ENCODE peak calls at places on chromosomes 1 and 21, in nine cellular contexts. Y, E, F, S, U, I, D, A and R are unnamed samples.

GRCh38 chr1:31182352-31182751 is 57.3 kb downstream of the NKAIN1 start:
- DNase-seq in Y (peak; percentile 97), E (peak; percentile 74), F (peak; percentile 33), S (peak; percentile 27), U (peak; percentile 19), I (peak; percentile 64), D (peak; percentile 81), A (peak; percentile 56), R (peak; percentile 76)

GRCh38 chr1:17916702-17917101 is 161.6 kb downstream of the ACTL8 start:
- DNase-seq in Y (no peak), E (no peak), F (no peak), S (no peak), U (no peak), I (no peak), D (no peak), A (no peak), R (no peak)

GRCh38 chr21:37237764-37238163 is 29.4 kb downstream of the VPS26C start:
- DNase-seq in Y (no peak), E (no peak), F (no peak), S (no peak), U (no peak), I (no peak), D (no peak), A (no peak), R (no peak)

GRCh38 chr1:1256956-1257871 is 10.7 kb upstream of the C1QTNF12 start:
- DNase-seq in Y (no peak), E (no peak), F (no peak), S (no peak), U (no peak), I (no peak), D (no peak), A (no peak), R (no peak)

GRCh38 chr1:56326056-56326455 is 253.3 kb downstream of the PLPP3 start:
- DNase-seq in Y (peak; percentile 36), E (no peak), F (no peak), S (no peak), U (no peak), I (no peak), D (no peak), A (no peak), R (no peak)

GRCh38 chr1:211734791-211735190 is 59.4 kb upstream of the NEK2 start:
- DNase-seq in Y (no peak), E (no peak), F (no peak), S (no peak), U (no peak), I (peak; percentile 57), D (no peak), A (peak; percentile 83), R (peak; percentile 83)

GRCh38 chr1:243179714-243180113 is 75.4 kb downstream of the CEP170 start:
- DNase-seq in Y (no peak), E (no peak), F (no peak), S (no peak), U (no peak), I (no peak), D (no peak), A (no peak), R (no peak)

GRCh38 chr1:62457955-62458354 is 21.1 kb downstream of the USP1 start:
- DNase-seq in Y (no peak), E (no peak), F (no peak), S (no peak), U (no peak), I (no peak), D (no peak), A (no peak), R (no peak)

GRCh38 chr1:32933742-32934322 is 30.8 kb downstream of the RNF19B start:
- DNase-seq in Y (peak; percentile 19), E (no peak), F (peak; percentile 99), S (peak; percentile 59), U (no peak), I (peak; percentile 65), D (no peak), A (peak; percentile 40), R (no peak)

GRCh38 chr21:31753949-31754348 is 22.0 kb upstream of the SCAF4 start:
- DNase-seq in Y (no peak), E (no peak), F (no peak), S (no peak), U (no peak), I (no peak), D (no peak), A (no peak), R (no peak)

GRCh38 chr21:16193758-16194606 is 464.2 kb downstream of the USP25 start:
- DNase-seq in Y (peak; percentile 79), E (peak; percentile 71), F (no peak), S (peak; percentile 77), U (no peak), I (peak; percentile 59), D (peak; percentile 67), A (peak; percentile 31), R (peak; percentile 70)
- TF ChIP-seq POLR2A in Y (no peak), E (peak; percentile 9), F (no peak), S (peak; percentile 38), U (no peak), I (no peak), D (no peak), A (no peak), R (no peak)

GRCh38 chr1:205287076-205287475 is 34.5 kb downstream of the NUAK2 start:
- DNase-seq in Y (no peak), E (no peak), F (no peak), S (no peak), U (no peak), I (no peak), D (no peak), A (no peak), R (no peak)

GRCh38 chr1:205285391-205286101 is 36.0 kb downstream of the NUAK2 start:
- DNase-seq in Y (no peak), E (no peak), F (no peak), S (peak; percentile 50), U (peak; percentile 74), I (no peak), D (no peak), A (no peak), R (peak; percentile 75)

GRCh38 chr1:205283270-205284147 is 38.0 kb downstream of the NUAK2 start:
- DNase-seq in Y (no peak), E (no peak), F (no peak), S (no peak), U (no peak), I (no peak), D (no peak), A (no peak), R (no peak)

GRCh38 chr1:205286335-205286950 is 35.1 kb downstream of the NUAK2 start:
- DNase-seq in Y (peak; percentile 36), E (no peak), F (no peak), S (no peak), U (peak; percentile 85), I (no peak), D (no peak), A (peak; percentile 40), R (no peak)

DNA sequence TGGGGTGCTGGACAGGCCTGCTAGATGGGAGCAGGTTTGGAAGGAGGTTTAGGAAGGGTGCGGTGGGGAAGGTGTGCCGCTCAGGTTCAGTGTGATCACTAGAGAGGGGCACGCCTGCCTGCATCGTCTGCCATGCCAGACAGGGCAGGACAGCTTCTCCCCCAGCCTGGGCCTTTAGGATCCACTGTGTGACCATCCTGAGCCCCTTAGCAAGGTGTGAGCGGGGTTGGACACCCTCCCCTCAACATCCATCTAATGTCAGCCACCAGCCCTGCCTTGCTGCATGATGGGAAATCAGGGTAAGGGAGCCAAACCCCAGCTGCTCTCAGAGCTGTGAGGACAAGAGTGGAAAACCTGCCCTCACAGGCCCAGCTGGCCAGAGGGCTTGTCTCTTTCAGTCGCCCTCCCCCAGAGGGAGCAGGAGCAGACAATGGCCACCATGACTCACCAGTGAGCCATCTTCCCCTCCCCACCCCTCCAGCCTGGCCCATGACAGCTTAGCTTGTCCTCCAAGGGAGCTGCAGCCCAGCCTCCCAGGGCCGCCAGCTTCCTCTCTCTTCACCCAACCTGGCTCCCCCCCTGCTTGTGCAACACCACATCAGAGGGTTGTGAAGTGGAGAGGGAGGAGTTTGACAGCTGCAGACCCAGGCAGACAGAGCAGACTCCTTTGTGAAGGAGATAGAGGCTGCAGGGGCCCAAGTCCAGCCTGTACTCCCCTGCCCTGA is 37.0 kb downstream of the NUAK2 start:
- DNase-seq in Y (peak; percentile 99), E (peak; percentile 80), F (peak; percentile 97), S (peak; percentile 90), U (peak; percentile 95), I (peak; percentile 84), D (peak; percentile 94), A (peak; percentile 72), R (peak; percentile 93)
- H3K4me3 ChIP-seq in Y (no peak overlapping the region), E (no peak overlapping the region), F (peak overlapping the region; percentile 25), S (no peak overlapping the region), U (no peak overlapping the region), I (no peak overlapping the region), D (no peak overlapping the region), A (no peak overlapping the region), R (no peak overlapping the region)

DNA sequence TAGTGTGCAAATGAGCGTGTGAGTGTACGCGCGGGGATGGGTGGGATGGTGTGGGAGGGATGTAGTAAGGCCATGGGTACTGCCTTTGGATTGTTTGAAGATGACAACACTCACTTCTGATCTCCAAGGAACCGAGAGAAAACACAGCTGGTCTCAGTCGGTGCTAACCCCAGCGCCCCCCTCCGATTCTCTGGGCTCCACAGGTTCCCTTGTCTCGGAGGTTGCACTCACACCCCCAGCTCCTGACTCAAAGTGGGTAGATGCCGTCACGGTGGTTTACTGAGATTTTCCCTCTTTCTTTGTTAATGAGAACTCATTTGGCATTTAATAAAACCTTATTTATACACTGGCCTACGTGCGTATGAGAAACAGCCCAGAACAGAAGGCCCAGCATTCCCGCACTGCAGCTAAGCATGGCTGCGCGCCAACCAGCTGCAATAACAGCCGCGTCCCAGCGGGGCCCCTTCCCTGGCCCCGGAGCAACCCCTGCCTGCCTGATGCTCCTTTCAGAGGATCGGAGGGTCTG is 25.8 kb downstream of the ABCA4 start:
- DNase-seq in Y (peak; percentile 95), E (peak; percentile 89), F (no peak), S (peak; percentile 83), U (no peak), I (peak; percentile 29), D (peak; percentile 87), A (peak; percentile 34), R (peak; percentile 66)
- H3K4me1 ChIP-seq in Y (peaks cover 31% of the 10 kb centered on the region), E (peaks cover 39% of the 10 kb centered on the region), F (peaks cover 70% of the 10 kb centered on the region), S (peaks cover 15% of the 10 kb centered on the region), U (peaks cover 21% of the 10 kb centered on the region), I (peaks cover 7% of the 10 kb centered on the region), D (peaks cover 79% of the 10 kb centered on the region), A (peaks cover 46% of the 10 kb centered on the region), R (peaks cover 68% of the 10 kb centered on the region)

GRCh38 chr1:202959276-202959620 is 1.1 kb upstream of the ADIPOR1 start:
- DNase-seq in Y (peak; percentile 74), E (no peak), F (peak; percentile 74), S (no peak), U (no peak), I (no peak), D (no peak), A (no peak), R (no peak)

GRCh38 chr1:202954057-202954745 is 3.9 kb downstream of the ADIPOR1 start:
- DNase-seq in Y (no peak), E (no peak), F (no peak), S (no peak), U (no peak), I (no peak), D (no peak), A (no peak), R (no peak)

GRCh38 chr1:202961220-202961880 is 3.2 kb upstream of the ADIPOR1 start:
- DNase-seq in Y (no peak), E (no peak), F (no peak), S (no peak), U (no peak), I (no peak), D (no peak), A (no peak), R (no peak)

GRCh38 chr1:202958544-202959275 is 598 bp upstream of the ADIPOR1 start:
- DNase-seq in Y (no peak), E (no peak), F (no peak), S (no peak), U (no peak), I (no peak), D (no peak), A (no peak), R (peak; percentile 21)

GRCh38 chr1:202957733-202958543 is at the start of gene ADIPOR1:
- DNase-seq in Y (peak; percentile 78), E (peak; percentile 91), F (peak; percentile 71), S (peak; percentile 87), U (peak; percentile 93), I (peak; percentile 94), D (peak; percentile 94), A (peak; percentile 95), R (peak; percentile 93)
- TF ChIP-seq POLR2A in Y (peak; percentile 90), E (peak; percentile 94), F (peak; percentile 82), S (peak; percentile 98), U (peak; percentile 90), I (peak; percentile 95), D (peak; percentile 92), A (no peak), R (peak; percentile 92)